ENCODE peak calls at places on chromosomes 11 and 22, in five cellular contexts. H is MCF 10A, O is foreskin fibroblast, J is mesothelial cell of epicardium, Q is GM12865. E is an unnamed sample.

GRCh38 chr22:42644422-42645340 is 4.3 kb upstream of the ATP5MGL start:
- DNase-seq in H (no peak), O (peak; percentile 63), J (no peak), Q (no peak), E (peak; percentile 59)

GRCh38 chr11:61158691-61159381 is 2.4 kb downstream of the VPS37C start:
- DNase-seq in H (peak; percentile 50), O (peak; percentile 61), J (no peak), Q (peak; percentile 43), E (no peak)

GRCh38 chr11:5258543-5259262 is 4.1 kb upstream of the HBG2 start:
- DNase-seq in H (peak; percentile 13), O (no peak), J (no peak), Q (no peak), E (no peak)

GRCh38 chr11:119085523-119085878 is 820 bp downstream of the HMBS start:
- DNase-seq in H (no peak), O (peak; percentile 47), J (no peak), Q (no peak), E (no peak)

GRCh38 chr11:122731500-122731913 is 76.0 kb downstream of the UBASH3B start:
- DNase-seq in H (no peak), O (peak; percentile 71), J (no peak), Q (no peak), E (no peak)

GRCh38 chr11:43573233-43573632 is 107.3 kb upstream of the HSD17B12 start:
- DNase-seq in H (peak; percentile 45), O (peak; percentile 14), J (no peak), Q (peak; percentile 35), E (no peak)

GRCh38 chr22:50074056-50074455 is 11.2 kb downstream of the MLC1 start:
- DNase-seq in H (no peak), O (no peak), J (no peak), Q (no peak), E (no peak)

GRCh38 chr22:31093090-31093850 is 12.2 kb downstream of the SMTN start:
- DNase-seq in H (no peak), O (no peak), J (no peak), Q (no peak), E (no peak)

GRCh38 chr22:19396934-19397728 is 34.4 kb downstream of the HIRA start:
- DNase-seq in H (no peak), O (no peak), J (no peak), Q (no peak), E (no peak)

GRCh38 chr11:121031167-121031566 is 7.3 kb downstream of the TBCEL start:
- DNase-seq in H (no peak), O (no peak), J (no peak), Q (no peak), E (no peak)

GRCh38 chr11:31492320-31492913 is 17.0 kb downstream of the IMMP1L start:
- DNase-seq in H (no peak), O (peak; percentile 29), J (no peak), Q (no peak), E (no peak)

GRCh38 chr11:12270817-12271216 is 106.6 kb upstream of the PARVA start:
- DNase-seq in H (no peak), O (no peak), J (no peak), Q (no peak), E (no peak)

GRCh38 chr11:71988050-71988449 is 10.7 kb upstream of the IL18BP start:
- DNase-seq in H (no peak), O (peak; percentile 91), J (no peak), Q (no peak), E (no peak)

GRCh38 chr22:20965888-20966855 is 883 bp upstream of the AIFM3 start:
- DNase-seq in H (no peak), O (no peak), J (no peak), Q (no peak), E (no peak)

GRCh38 chr11:79419120-79419519 is 21.7 kb downstream of the TENM4 start:
- DNase-seq in H (peak; percentile 96), O (peak; percentile 88), J (no peak), Q (no peak), E (no peak)

GRCh38 chr11:36492724-36493304 is 17.3 kb downstream of the TRAF6 start:
- DNase-seq in H (peak; percentile 61), O (peak; percentile 71), J (no peak), Q (peak; percentile 73), E (no peak)

GRCh38 chr11:134932761-134933160 is 520.7 kb upstream of the B3GAT1 start:
- DNase-seq in H (peak; percentile 21), O (no peak), J (no peak), Q (no peak), E (no peak)

GRCh38 chr22:35719212-35719869 is 1.7 kb downstream of the APOL5 start:
- DNase-seq in H (no peak), O (no peak), J (no peak), Q (peak; percentile 23), E (no peak)
- TF ChIP-seq CTCF in H (no peak), O (no peak), J (no peak), Q (peak; percentile 12), E (no peak)

GRCh38 chr11:63884191-63884590 is 32.8 kb downstream of the RCOR2 start:
- DNase-seq in H (no peak), O (no peak), J (no peak), Q (no peak), E (no peak)

GRCh38 chr11:63889344-63889743 is 27.6 kb downstream of the RCOR2 start:
- DNase-seq in H (peak; percentile 71), O (no peak), J (no peak), Q (no peak), E (no peak)

GRCh38 chr11:63890368-63890767 is 26.6 kb downstream of the RCOR2 start:
- DNase-seq in H (no peak), O (no peak), J (no peak), Q (no peak), E (no peak)

GRCh38 chr11:63888170-63889086 is 28.5 kb downstream of the RCOR2 start:
- DNase-seq in H (peak; percentile 91), O (peak; percentile 74), J (no peak), Q (peak; percentile 82), E (no peak)

GRCh38 chr11:63887600-63887999 is 29.4 kb downstream of the RCOR2 start:
- DNase-seq in H (no peak), O (no peak), J (no peak), Q (no peak), E (no peak)
- TF ChIP-seq CTCF in H (no peak), O (no peak), J (no peak), Q (no peak), E (no peak)

GRCh38 chr11:365831-366230 is 3.5 kb upstream of the B4GALNT4 start:
- DNase-seq in H (no peak), O (no peak), J (no peak), Q (no peak), E (no peak)

GRCh38 chr11:362642-363442 is 6.5 kb upstream of the B4GALNT4 start:
- DNase-seq in H (no peak), O (no peak), J (no peak), Q (no peak), E (no peak)

GRCh38 chr11:364991-365390 is 4.3 kb upstream of the B4GALNT4 start:
- DNase-seq in H (no peak), O (no peak), J (no peak), Q (no peak), E (no peak)

GRCh38 chr11:360326-361280 is 8.7 kb upstream of the B4GALNT4 start:
- DNase-seq in H (no peak), O (no peak), J (no peak), Q (no peak), E (no peak)

DNA sequence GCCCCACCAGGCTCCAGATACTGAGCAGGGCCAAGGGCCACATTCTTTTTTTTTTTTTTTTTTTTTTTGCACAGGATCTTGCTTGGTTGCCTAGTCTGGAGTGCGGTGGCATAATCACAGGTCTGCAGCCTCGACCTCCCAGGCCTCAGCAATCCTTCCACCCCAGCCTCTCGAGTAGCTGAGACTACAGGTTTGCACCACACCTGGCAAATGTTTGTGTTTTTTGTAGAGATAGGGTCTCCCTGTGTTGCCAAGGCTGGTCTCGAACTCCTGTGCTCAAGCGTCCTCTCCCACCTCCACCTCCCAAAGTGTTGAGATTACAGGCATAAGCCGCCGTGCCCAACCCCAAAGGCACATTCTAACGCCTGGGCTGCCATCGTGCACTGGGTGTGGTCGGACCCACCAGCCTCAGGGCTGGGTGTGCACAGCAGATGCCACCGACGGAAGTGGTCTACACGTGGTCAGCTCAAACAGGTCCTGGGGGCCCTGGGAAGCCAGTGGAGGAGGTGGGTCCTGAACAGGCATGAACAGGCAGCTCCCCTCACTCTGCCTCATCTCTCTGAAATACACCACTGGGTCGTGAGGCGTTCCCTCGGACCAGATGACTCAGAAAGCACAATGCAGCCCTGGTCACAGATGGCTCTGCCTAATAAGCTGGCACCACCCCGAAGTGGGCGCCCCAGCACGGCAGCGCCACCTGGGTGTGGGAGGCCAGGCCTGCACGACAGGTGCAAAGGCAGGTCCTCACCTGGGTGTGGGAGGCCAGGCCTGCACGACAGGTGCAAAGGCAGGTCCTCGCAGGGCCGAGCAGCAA is 5.1 kb upstream of the B4GALNT4 start:
- DNase-seq in H (peak; percentile 88), O (peak; percentile 72), J (no peak), Q (peak; percentile 72), E (no peak)
- TF ChIP-seq CTCF in H (peak; percentile 81), O (peak; percentile 22), J (peak; percentile 59), Q (peak; percentile 64), E (no peak)

GRCh38 chr11:82942376-82942775 is 40.8 kb downstream of the DDIAS start:
- DNase-seq in H (no peak), O (no peak), J (no peak), Q (no peak), E (no peak)
- TF ChIP-seq CTCF in H (no peak), O (no peak), J (no peak), Q (no peak), E (no peak)

DNA sequence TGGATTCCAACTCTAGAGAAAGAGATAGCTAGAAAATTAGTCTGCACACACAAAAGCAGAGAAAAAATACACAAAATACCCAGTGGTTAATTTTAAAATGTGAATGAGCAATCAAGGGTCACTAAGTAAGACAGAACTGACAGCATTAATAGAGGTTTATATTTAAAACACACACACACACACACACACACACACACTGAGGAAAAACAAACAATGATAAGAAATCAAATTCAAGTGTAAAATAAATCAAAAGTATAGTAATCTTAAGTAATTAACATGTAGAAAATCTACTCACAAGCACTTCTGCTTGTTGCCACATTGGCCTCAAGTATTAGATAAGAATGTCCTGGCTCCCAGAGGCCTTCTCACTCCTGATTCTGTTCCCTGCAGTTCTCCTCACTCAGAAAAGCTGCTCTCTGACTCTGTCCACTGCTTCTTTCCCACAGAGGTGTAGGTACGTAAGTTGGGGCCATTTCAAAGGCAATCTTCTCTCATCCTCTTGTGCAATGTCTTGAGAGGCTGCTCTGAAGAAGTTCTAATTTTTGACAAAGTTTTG is 33.3 kb upstream of the OLFML1 start:
- DNase-seq in H (no peak), O (no peak), J (no peak), Q (no peak), E (no peak)
- TF ChIP-seq CTCF in H (no peak), O (no peak), J (no peak), Q (no peak), E (no peak)

GRCh38 chr11:45405916-45406670 is 120.0 kb upstream of the SYT13 start:
- DNase-seq in H (peak; percentile 27), O (peak; percentile 39), J (no peak), Q (no peak), E (no peak)
- TF ChIP-seq CTCF in H (peak; percentile 53), O (peak; percentile 49), J (peak; percentile 51), Q (peak; percentile 15), E (no peak)

GRCh38 chr22:25060522-25061071 is 108.1 kb downstream of the KIAA1671 start:
- DNase-seq in H (no peak), O (no peak), J (no peak), Q (no peak), E (no peak)
- TF ChIP-seq CTCF in H (no peak), O (no peak), J (peak; percentile 31), Q (peak; percentile 20), E (no peak)

E was measured in omental fat pad.